ENCODE peak calls at places on chromosomes 6 and 20, in four cellular contexts. W is CD8-positive, alpha-beta T cell; I is GM10248; G is activated B cell treated with CpG ODN at 0.5 μM for 24 hours. S is an unnamed sample.

GRCh38 chr6:27893059-27893835 is 18.9 kb downstream of the OR2B2 start:
- DNase-seq in W (peak; percentile 81), I (peak; percentile 88), G (peak; percentile 67), S (peak; percentile 99)

GRCh38 chr6:133923938-133924593 is 29.0 kb upstream of the TBPL1 start:
- DNase-seq in W (peak; percentile 8), I (peak; percentile 54), G (no peak), S (peak; percentile 37)

GRCh38 chr6:104625536-104625935 is 234.2 kb downstream of the HACE1 start:
- DNase-seq in W (no peak), I (no peak), G (no peak), S (no peak)

GRCh38 chr6:12354499-12354898 is 64.3 kb downstream of the EDN1 start:
- DNase-seq in W (no peak), I (no peak), G (no peak), S (no peak)

GRCh38 chr6:149414009-149414408 is 13.9 kb downstream of the SUMO4 start:
- DNase-seq in W (no peak), I (no peak), G (no peak), S (no peak)

GRCh38 chr6:10555625-10556309 is 34.6 kb downstream of the GCNT2 start:
- DNase-seq in W (no peak), I (no peak), G (no peak), S (no peak)

GRCh38 chr6:30821862-30822784 is 62.2 kb upstream of the DDR1 start:
- DNase-seq in W (no peak), I (peak; percentile 53), G (no peak), S (no peak)

GRCh38 chr6:16539086-16539931 is 222.0 kb downstream of the ATXN1 start:
- DNase-seq in W (no peak), I (no peak), G (no peak), S (no peak)

GRCh38 chr20:61391812-61392520 is 139.9 kb downstream of the CDH4 start:
- DNase-seq in W (no peak), I (no peak), G (no peak), S (no peak)

GRCh38 chr6:27888576-27888975 is 23.6 kb downstream of the OR2B2 start:
- DNase-seq in W (no peak), I (no peak), G (no peak), S (no peak)

GRCh38 chr6:4486543-4487319 is 289.5 kb upstream of the CDYL start:
- DNase-seq in W (no peak), I (no peak), G (no peak), S (no peak)

GRCh38 chr20:48453477-48454093 is 374.2 kb downstream of the PREX1 start:
- DNase-seq in W (no peak), I (no peak), G (no peak), S (no peak)

GRCh38 chr20:38198238-38198861 is 33.3 kb upstream of the TGM2 start:
- DNase-seq in W (no peak), I (no peak), G (no peak), S (no peak)

GRCh38 chr6:149140137-149140909 is 177.2 kb upstream of the TAB2 start:
- DNase-seq in W (peak; percentile 24), I (peak; percentile 42), G (peak; percentile 25), S (peak; percentile 30)

GRCh38 chr6:52162940-52163908 is 23.0 kb upstream of the IL17A start:
- DNase-seq in W (no peak), I (peak; percentile 30), G (no peak), S (no peak)

GRCh38 chr6:32565511-32565910 is 24.1 kb downstream of the HLA-DRB1 start:
- DNase-seq in W (no peak), I (no peak), G (no peak), S (no peak)

GRCh38 chr6:91697010-91697694 is 1110.3 kb upstream of the MAP3K7 start:
- DNase-seq in W (no peak), I (no peak), G (no peak), S (no peak)

GRCh38 chr6:35327349-35328027 is 14.9 kb upstream of the PPARD start:
- DNase-seq in W (peak; percentile 61), I (peak; percentile 81), G (peak; percentile 49), S (no peak)

GRCh38 chr6:161038229-161039003 is 46.8 kb downstream of the MAP3K4 start:
- DNase-seq in W (no peak), I (peak; percentile 31), G (no peak), S (no peak)

GRCh38 chr6:41702089-41702745 is 33.2 kb downstream of the TFEB start:
- DNase-seq in W (no peak), I (no peak), G (no peak), S (no peak)

GRCh38 chr20:2751868-2752630 is 48.4 kb downstream of the CPXM1 start:
- DNase-seq in W (peak; percentile 34), I (peak; percentile 59), G (peak; percentile 45), S (no peak)

GRCh38 chr20:63596423-63596822 is 22.4 kb upstream of the HELZ2 start:
- DNase-seq in W (no peak), I (no peak), G (no peak), S (no peak)

GRCh38 chr20:58146081-58146734 is 82.2 kb downstream of the ANKRD60 start:
- DNase-seq in W (no peak), I (no peak), G (no peak), S (no peak)

GRCh38 chr6:135266675-135267074 is 85.6 kb downstream of the MYB start:
- DNase-seq in W (no peak), I (no peak), G (no peak), S (no peak)

GRCh38 chr20:58463231-58463630 is 52.0 kb downstream of the APCDD1L start:
- DNase-seq in W (no peak), I (no peak), G (no peak), S (no peak)

GRCh38 chr20:57663681-57664451 is 43.6 kb upstream of the ZBP1 start:
- DNase-seq in W (no peak), I (no peak), G (peak; percentile 13), S (no peak)

GRCh38 chr6:130886965-130887364 is 59.8 kb downstream of the SMLR1 start:
- DNase-seq in W (no peak), I (no peak), G (no peak), S (no peak)

GRCh38 chr6:129954749-129955431 is 63.5 kb upstream of the L3MBTL3 start:
- DNase-seq in W (no peak), I (no peak), G (no peak), S (no peak)

GRCh38 chr6:155075938-155076337 is 80.8 kb downstream of the TIAM2 start:
- DNase-seq in W (no peak), I (no peak), G (no peak), S (peak; percentile 7)

GRCh38 chr20:41411458-41411857 is 44.8 kb upstream of the EMILIN3 start:
- DNase-seq in W (no peak), I (no peak), G (no peak), S (no peak)
- TF ChIP-seq CTCF in W (no peak), I (peak; percentile 26), G (no peak), S (peak; percentile 36)

GRCh38 chr6:137919837-137920304 is 52.8 kb downstream of the TNFAIP3 start:
- DNase-seq in W (no peak), I (no peak), G (no peak), S (no peak)

GRCh38 chr6:137919512-137919823 is 52.4 kb downstream of the TNFAIP3 start:
- DNase-seq in W (no peak), I (no peak), G (no peak), S (no peak)

GRCh38 chr6:137923866-137924616 is 57.0 kb downstream of the TNFAIP3 start:
- DNase-seq in W (no peak), I (no peak), G (no peak), S (no peak)

GRCh38 chr6:137920331-137920730 is 53.3 kb downstream of the TNFAIP3 start:
- DNase-seq in W (no peak), I (no peak), G (no peak), S (no peak)

GRCh38 chr6:137921823-137922222 is 54.8 kb downstream of the TNFAIP3 start:
- DNase-seq in W (no peak), I (no peak), G (no peak), S (no peak)
- TF ChIP-seq CTCF in W (no peak), I (peak; percentile 26), G (no peak), S (peak; percentile 35)

GRCh38 chr6:15504040-15504491 is 158.8 kb downstream of the DTNBP1 start:
- DNase-seq in W (no peak), I (no peak), G (no peak), S (no peak)

GRCh38 chr6:15506066-15506465 is 156.8 kb downstream of the DTNBP1 start:
- DNase-seq in W (no peak), I (no peak), G (no peak), S (no peak)

GRCh38 chr6:15503346-15503680 is 159.5 kb downstream of the DTNBP1 start:
- DNase-seq in W (no peak), I (no peak), G (no peak), S (no peak)

GRCh38 chr6:15505463-15505918 is 157.3 kb downstream of the DTNBP1 start:
- DNase-seq in W (no peak), I (no peak), G (no peak), S (no peak)

GRCh38 chr6:15504581-15505350 is 158.1 kb downstream of the DTNBP1 start:
- DNase-seq in W (no peak), I (no peak), G (no peak), S (no peak)
- TF ChIP-seq CTCF in W (no peak), I (no peak), G (no peak), S (no peak)

GRCh38 chr6:145880361-145880760 is 65.8 kb upstream of the FBXO30 start:
- DNase-seq in W (no peak), I (no peak), G (no peak), S (no peak)
- TF ChIP-seq CTCF in W (no peak), I (no peak), G (no peak), S (no peak)

GRCh38 chr6:56765494-56765893 is 122.8 kb upstream of the DST start:
- DNase-seq in W (no peak), I (no peak), G (no peak), S (no peak)
- TF ChIP-seq CTCF in W (no peak), I (no peak), G (no peak), S (no peak)